ENCODE peak calls at places on chromosomes 2 and 18, in eight cellular contexts. R is pancreas, Z is kidney, Q is dorsolateral prefrontal cortex, V is breast epithelium, X is brain microvascular endothelial cell, O is heart left ventricle, Y is lower lobe of right lung. I is an unnamed sample.

GRCh38 chr2:77387324-77387723 is 134.9 kb downstream of the LRRTM4 start:
- DNase-seq in R (no peak), Z (no peak), Q (no peak), V (no peak), X (no peak), O (no peak), Y (no peak), I (no peak)

GRCh38 chr18:47323158-47323557 is 71.7 kb upstream of the SKOR2 start:
- DNase-seq in R (no peak), Z (no peak), Q (no peak), V (no peak), X (peak; percentile 0), O (no peak), Y (no peak), I (no peak)

GRCh38 chr2:222922019-222922800 is 61.4 kb downstream of the ACSL3 start:
- DNase-seq in R (no peak), Z (no peak), Q (no peak), V (no peak), X (no peak), O (no peak), Y (no peak), I (no peak)

GRCh38 chr2:212021947-212022346 is 516.7 kb downstream of the ERBB4 start:
- DNase-seq in R (no peak), Z (no peak), Q (no peak), V (no peak), X (peak; percentile 57), O (no peak), Y (no peak), I (no peak)

GRCh38 chr2:19753818-19754217 is 148.0 kb downstream of the TTC32 start:
- DNase-seq in R (no peak), Z (no peak), Q (no peak), V (no peak), X (no peak), O (no peak), Y (no peak), I (no peak)

GRCh38 chr18:62723666-62724281 is 8.4 kb downstream of the PHLPP1 start:
- DNase-seq in R (no peak), Z (no peak), Q (no peak), V (no peak), X (no peak), O (no peak), Y (no peak), I (no peak)

GRCh38 chr2:96150007-96150406 is 4.8 kb upstream of the DUSP2 start:
- DNase-seq in R (peak; percentile 12), Z (no peak), Q (no peak), V (no peak), X (no peak), O (no peak), Y (peak; percentile 29), I (no peak)

GRCh38 chr2:187689372-187689771 is 135.1 kb upstream of the TFPI start:
- DNase-seq in R (no peak), Z (no peak), Q (no peak), V (no peak), X (no peak), O (no peak), Y (no peak), I (no peak)

GRCh38 chr18:3821524-3821923 is 371.6 kb downstream of the TGIF1 start:
- DNase-seq in R (no peak), Z (no peak), Q (no peak), V (no peak), X (no peak), O (no peak), Y (no peak), I (no peak)

GRCh38 chr2:21217421-21217820 is 93.7 kb downstream of the TDRD15 start:
- DNase-seq in R (no peak), Z (no peak), Q (no peak), V (no peak), X (no peak), O (no peak), Y (no peak), I (no peak)

GRCh38 chr2:36541891-36542595 is 55.9 kb downstream of the FEZ2 start:
- DNase-seq in R (no peak), Z (no peak), Q (no peak), V (no peak), X (no peak), O (no peak), Y (no peak), I (no peak)
- H3K27ac ChIP-seq in R (no peak overlapping the region), Z (peak overlapping the region; percentile 32), Q (peak overlapping the region; percentile 63), V (no peak overlapping the region), X (no peak overlapping the region), O (peak overlapping the region; percentile 37), Y (no peak overlapping the region), I (no peak overlapping the region)

GRCh38 chr2:43329637-43330036 is 103.2 kb upstream of the ZFP36L2 start:
- DNase-seq in R (no peak), Z (no peak), Q (no peak), V (no peak), X (no peak), O (no peak), Y (no peak), I (no peak)

GRCh38 chr2:43327119-43327518 is 100.7 kb upstream of the ZFP36L2 start:
- DNase-seq in R (no peak), Z (no peak), Q (no peak), V (no peak), X (no peak), O (peak; percentile 11), Y (no peak), I (no peak)

GRCh38 chr2:43325448-43325811 is 99.0 kb upstream of the ZFP36L2 start:
- DNase-seq in R (no peak), Z (no peak), Q (no peak), V (no peak), X (no peak), O (no peak), Y (no peak), I (no peak)

GRCh38 chr2:43326116-43326825 is 99.9 kb upstream of the ZFP36L2 start:
- DNase-seq in R (no peak), Z (no peak), Q (no peak), V (no peak), X (no peak), O (peak; percentile 7), Y (no peak), I (no peak)

DNA sequence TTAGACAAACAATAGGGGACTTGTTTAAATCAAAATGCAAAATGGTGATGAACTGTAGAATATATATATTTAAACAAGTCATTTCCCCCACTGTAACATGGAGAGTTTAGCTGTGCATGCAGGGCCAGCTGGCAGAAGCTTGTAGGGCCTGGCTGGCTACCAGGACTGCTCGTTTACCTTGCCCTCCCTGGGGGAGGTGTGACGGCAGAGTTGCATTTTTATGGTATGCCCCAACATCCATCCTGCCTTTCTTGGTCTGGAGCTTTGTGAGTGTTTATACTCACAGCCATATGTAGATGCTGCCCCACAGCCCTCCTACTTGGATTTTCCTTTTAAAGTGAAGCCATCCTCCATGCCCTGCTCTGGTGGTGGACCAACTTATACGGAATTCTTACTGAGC is 101.8 kb upstream of the ZFP36L2 start:
- DNase-seq in R (no peak), Z (no peak), Q (no peak), V (no peak), X (no peak), O (peak; percentile 23), Y (no peak), I (no peak)
- H3K27ac ChIP-seq in R (no peak overlapping the region), Z (no peak overlapping the region), Q (no peak overlapping the region), V (peak overlapping the region; percentile 23), X (no peak overlapping the region), O (peak overlapping the region; percentile 21), Y (no peak overlapping the region), I (no peak overlapping the region)

GRCh38 chr2:119758881-119759450 is 756 bp upstream of the PTPN4 start:
- DNase-seq in R (no peak), Z (no peak), Q (no peak), V (no peak), X (no peak), O (no peak), Y (no peak), I (no peak)
- H3K27ac ChIP-seq in R (peak overlapping the region; percentile 94), Z (peak overlapping the region; percentile 95), Q (peak overlapping the region; percentile 95), V (peak overlapping the region; percentile 93), X (no peak overlapping the region), O (peak overlapping the region; percentile 89), Y (peak overlapping the region; percentile 90), I (peak overlapping the region; percentile 89)

GRCh38 chr2:176212276-176212675 is 23.8 kb downstream of the HOXD1 start:
- DNase-seq in R (no peak), Z (no peak), Q (no peak), V (no peak), X (no peak), O (no peak), Y (no peak), I (no peak)

GRCh38 chr2:176200971-176201370 is 12.5 kb downstream of the HOXD1 start:
- DNase-seq in R (no peak), Z (no peak), Q (no peak), V (no peak), X (no peak), O (no peak), Y (no peak), I (no peak)

GRCh38 chr2:176211110-176211509 is 22.6 kb downstream of the HOXD1 start:
- DNase-seq in R (no peak), Z (no peak), Q (no peak), V (no peak), X (no peak), O (no peak), Y (no peak), I (no peak)

GRCh38 chr2:176202491-176202890 is 14.0 kb downstream of the HOXD1 start:
- DNase-seq in R (peak; percentile 32), Z (no peak), Q (no peak), V (no peak), X (no peak), O (no peak), Y (no peak), I (no peak)

GRCh38 chr2:176206677-176207076 is 18.2 kb downstream of the HOXD1 start:
- DNase-seq in R (no peak), Z (no peak), Q (no peak), V (no peak), X (no peak), O (no peak), Y (no peak), I (no peak)
- H3K27ac ChIP-seq in R (no peak overlapping the region), Z (no peak overlapping the region), Q (no peak overlapping the region), V (no peak overlapping the region), X (no peak overlapping the region), O (no peak overlapping the region), Y (no peak overlapping the region), I (no peak overlapping the region)

DNA sequence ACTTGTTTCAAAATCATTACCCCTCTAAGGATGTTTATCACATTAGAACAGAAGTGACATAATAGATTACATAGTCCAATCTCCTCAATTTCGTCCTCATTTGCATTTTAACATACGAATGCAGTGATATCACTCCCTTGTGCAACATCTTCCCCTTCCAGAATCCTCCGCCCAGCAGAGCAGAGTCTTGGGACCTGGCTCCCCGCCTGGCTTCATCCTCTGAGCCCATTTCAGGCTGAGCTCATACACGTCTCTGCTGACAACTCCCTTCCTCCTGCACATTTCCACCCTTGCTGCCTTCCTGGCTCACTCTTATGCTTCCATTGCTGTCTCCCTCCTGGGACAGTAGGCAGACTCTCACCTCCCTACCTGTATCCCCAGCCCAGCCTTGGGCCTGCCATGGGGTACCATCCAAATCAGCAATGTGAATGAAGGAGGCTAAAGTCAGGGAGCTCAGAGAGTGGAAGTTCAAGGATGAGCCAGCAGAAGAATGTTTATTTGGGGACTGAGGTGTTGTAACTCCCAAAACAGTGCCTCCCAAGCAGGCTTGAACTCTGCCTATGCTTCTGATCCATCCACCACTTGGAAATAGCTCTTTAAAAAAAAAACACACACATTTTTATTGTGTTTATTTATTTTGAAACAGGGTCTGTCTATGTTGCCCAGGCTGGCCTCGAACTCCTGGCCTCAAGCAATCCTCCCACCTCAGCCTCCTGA is 165.2 kb downstream of the TMEM200C start:
- DNase-seq in R (no peak), Z (no peak), Q (no peak), V (no peak), X (no peak), O (no peak), Y (no peak), I (no peak)
- H3K27ac ChIP-seq in R (no peak overlapping the region), Z (no peak overlapping the region), Q (no peak overlapping the region), V (no peak overlapping the region), X (no peak overlapping the region), O (no peak overlapping the region), Y (no peak overlapping the region), I (no peak overlapping the region)